ENCODE peak calls at places on chromosomes 12 and 14, in four cellular contexts. One of them, this sample, is unnamed.

GRCh38 chr14:39315859-39316444 is 82.2 kb downstream of the MIA2 start:
- DNase-seq in HepG2: no peak
- DNase-seq in WTC11: no peak
- DNase-seq in K562: no peak
- DNase-seq in this sample: no peak

GRCh38 chr14:50031534-50032313 is 84.6 kb downstream of the VCPKMT start:
- DNase-seq in K562: no peak
- DNase-seq in WTC11: no peak
- DNase-seq in HepG2: no peak
- DNase-seq in this sample: no peak

GRCh38 chr14:60195179-60195810 is 30.1 kb upstream of the DHRS7 start:
- DNase-seq in K562: no peak
- DNase-seq in HepG2: no peak
- DNase-seq in WTC11: no peak
- DNase-seq in this sample: no peak

GRCh38 chr12:15851919-15852318 is 30.3 kb upstream of the STRAP start:
- DNase-seq in WTC11: no peak
- DNase-seq in K562: no peak
- DNase-seq in HepG2: no peak
- DNase-seq in this sample: no peak

GRCh38 chr12:57738661-57739237 is at the start of gene AGAP2:
- DNase-seq in HepG2: no peak
- DNase-seq in WTC11: peak; percentile 70
- DNase-seq in K562: no peak
- DNase-seq in this sample: no peak

GRCh38 chr12:8038659-8039114 is 6.2 kb downstream of the FOXJ2 start:
- DNase-seq in WTC11: peak; percentile 69
- DNase-seq in HepG2: no peak
- DNase-seq in K562: peak; percentile 61
- DNase-seq in this sample: no peak

GRCh38 chr12:60394680-60395079 is 798.9 kb downstream of the SLC16A7 start:
- DNase-seq in K562: no peak
- DNase-seq in HepG2: no peak
- DNase-seq in WTC11: no peak
- DNase-seq in this sample: no peak

GRCh38 chr12:76611533-76611932 is 52.0 kb upstream of the OSBPL8 start:
- DNase-seq in WTC11: no peak
- DNase-seq in HepG2: no peak
- DNase-seq in K562: no peak
- DNase-seq in this sample: no peak

GRCh38 chr14:102008891-102009290 is 44.5 kb downstream of the DYNC1H1 start:
- DNase-seq in K562: no peak
- DNase-seq in WTC11: no peak
- DNase-seq in HepG2: no peak
- DNase-seq in this sample: no peak

GRCh38 chr12:27780612-27781408 is 774 bp upstream of the MANSC4 start:
- DNase-seq in HepG2: peak; percentile 20
- DNase-seq in K562: peak; percentile 29
- DNase-seq in WTC11: peak; percentile 21
- DNase-seq in this sample: no peak

GRCh38 chr12:51886021-51886710 is 1.7 kb upstream of the ANKRD33 start:
- DNase-seq in WTC11: no peak
- DNase-seq in HepG2: peak; percentile 56
- DNase-seq in K562: peak; percentile 34
- DNase-seq in this sample: no peak

GRCh38 chr14:58297412-58297761 is 968 bp upstream of the ARID4A start:
- DNase-seq in HepG2: no peak
- DNase-seq in WTC11: no peak
- DNase-seq in K562: no peak
- DNase-seq in this sample: no peak

GRCh38 chr14:58297762-58298476 is 436 bp upstream of the ARID4A start:
- DNase-seq in WTC11: peak; percentile 98
- DNase-seq in K562: peak; percentile 76
- DNase-seq in HepG2: peak; percentile 100
- DNase-seq in this sample: peak; percentile 100

GRCh38 chr14:58299665-58300202 is 1.4 kb downstream of the ARID4A start:
- DNase-seq in K562: no peak
- DNase-seq in WTC11: no peak
- DNase-seq in HepG2: no peak
- DNase-seq in this sample: no peak

GRCh38 chr14:58298477-58298879 is at the start of gene ARID4A:
- DNase-seq in WTC11: peak; percentile 76
- DNase-seq in K562: peak; percentile 76
- DNase-seq in HepG2: no peak
- DNase-seq in this sample: no peak

DNA sequence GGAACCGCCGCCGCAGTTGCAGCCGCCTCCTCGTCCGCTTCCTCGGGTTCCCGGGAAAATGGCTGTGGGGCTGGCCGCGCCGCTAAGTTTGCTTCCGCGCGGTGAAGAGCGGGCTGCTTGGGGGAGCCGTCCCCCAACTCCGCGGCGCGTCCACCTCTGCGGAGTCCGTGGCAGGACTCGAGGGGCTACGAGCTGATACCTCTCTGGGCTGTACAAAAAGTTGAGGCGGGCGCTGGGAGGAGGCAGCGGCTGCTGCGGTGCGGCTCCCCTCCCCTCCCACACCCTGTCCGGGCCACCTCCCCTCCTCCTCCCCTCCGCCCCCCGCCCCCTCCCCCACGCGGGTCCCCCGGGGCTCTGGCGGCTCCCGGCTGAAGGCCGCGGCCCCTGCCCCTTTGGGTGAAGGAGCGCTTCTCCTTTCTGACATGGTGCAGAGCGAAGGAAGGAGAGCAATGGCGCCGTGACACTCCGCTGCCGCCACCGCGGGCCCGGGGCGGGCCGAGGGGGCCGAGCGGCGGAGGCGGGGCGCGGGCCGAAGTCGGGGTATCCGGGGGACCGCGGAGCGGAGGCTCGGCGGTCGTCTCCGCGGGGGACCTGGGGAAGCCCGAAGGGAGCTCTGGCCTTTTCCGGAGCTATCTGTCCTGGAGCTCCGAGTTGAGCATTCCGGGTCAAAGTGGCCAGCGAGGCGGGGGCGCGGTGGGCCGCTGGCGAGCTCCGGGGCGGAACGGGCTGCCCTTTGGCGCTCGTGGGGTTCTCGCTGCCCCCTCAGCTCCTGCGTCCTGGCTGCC is 717 bp downstream of the ARID4A start:
- DNase-seq in HepG2: no peak
- DNase-seq in K562: peak; percentile 59
- DNase-seq in WTC11: peak; percentile 47
- DNase-seq in this sample: no peak
- TF ChIP-seq ETV6 in HepG2: no peak
- TF ChIP-seq ETV6 in K562: no peak
- TF ChIP-seq ETV6 in WTC11: no peak
- TF ChIP-seq ETV6 in this sample: no peak

GRCh38 chr14:71230897-71231296 is 323.6 kb downstream of the PCNX1 start:
- DNase-seq in K562: no peak
- DNase-seq in HepG2: no peak
- DNase-seq in WTC11: peak; percentile 30
- DNase-seq in this sample: no peak

GRCh38 chr14:71229875-71230274 is 322.6 kb downstream of the PCNX1 start:
- DNase-seq in HepG2: no peak
- DNase-seq in WTC11: no peak
- DNase-seq in K562: no peak
- DNase-seq in this sample: no peak

GRCh38 chr14:71232506-71232905 is 325.2 kb downstream of the PCNX1 start:
- DNase-seq in WTC11: no peak
- DNase-seq in K562: no peak
- DNase-seq in HepG2: no peak
- DNase-seq in this sample: no peak

GRCh38 chr14:71228711-71229110 is 321.5 kb downstream of the PCNX1 start:
- DNase-seq in K562: no peak
- DNase-seq in HepG2: peak; percentile 87
- DNase-seq in WTC11: no peak
- DNase-seq in this sample: no peak

GRCh38 chr14:71231521-71232393 is 324.5 kb downstream of the PCNX1 start:
- DNase-seq in WTC11: peak; percentile 19
- DNase-seq in K562: peak; percentile 11
- DNase-seq in HepG2: no peak
- DNase-seq in this sample: peak; percentile 33
- TF ChIP-seq ETV6 in WTC11: no peak
- TF ChIP-seq ETV6 in K562: no peak
- TF ChIP-seq ETV6 in HepG2: no peak
- TF ChIP-seq ETV6 in this sample: no peak

GRCh38 chr14:72982146-72982708 is 44.7 kb downstream of the ZFYVE1 start:
- DNase-seq in HepG2: no peak
- DNase-seq in WTC11: no peak
- DNase-seq in K562: no peak
- DNase-seq in this sample: no peak
- TF ChIP-seq ETV6 in HepG2: no peak
- TF ChIP-seq ETV6 in WTC11: no peak
- TF ChIP-seq ETV6 in K562: no peak
- TF ChIP-seq ETV6 in this sample: no peak

GRCh38 chr12:120800665-120801064 is 75.0 kb downstream of the ACADS start:
- DNase-seq in HepG2: no peak
- DNase-seq in WTC11: no peak
- DNase-seq in K562: no peak
- DNase-seq in this sample: peak; percentile 45

GRCh38 chr12:120797677-120798642 is 72.3 kb downstream of the ACADS start:
- DNase-seq in K562: no peak
- DNase-seq in HepG2: no peak
- DNase-seq in WTC11: no peak
- DNase-seq in this sample: peak; percentile 51

GRCh38 chr12:120798696-120799095 is 73.1 kb downstream of the ACADS start:
- DNase-seq in HepG2: no peak
- DNase-seq in WTC11: no peak
- DNase-seq in K562: no peak
- DNase-seq in this sample: peak; percentile 30

GRCh38 chr12:120801146-120801545 is 75.5 kb downstream of the ACADS start:
- DNase-seq in K562: no peak
- DNase-seq in HepG2: no peak
- DNase-seq in WTC11: no peak
- DNase-seq in this sample: no peak

GRCh38 chr12:120799417-120800045 is 73.9 kb downstream of the ACADS start:
- DNase-seq in K562: no peak
- DNase-seq in HepG2: peak; percentile 63
- DNase-seq in WTC11: no peak
- DNase-seq in this sample: peak; percentile 28
- TF ChIP-seq ETV6 in K562: no peak
- TF ChIP-seq ETV6 in HepG2: no peak
- TF ChIP-seq ETV6 in WTC11: no peak
- TF ChIP-seq ETV6 in this sample: no peak

GRCh38 chr14:69665596-69665995 is 54.2 kb downstream of the SUSD6 start:
- DNase-seq in K562: no peak
- DNase-seq in HepG2: no peak
- DNase-seq in WTC11: no peak
- DNase-seq in this sample: no peak
- TF ChIP-seq ETV6 in K562: no peak
- TF ChIP-seq ETV6 in HepG2: no peak
- TF ChIP-seq ETV6 in WTC11: no peak
- TF ChIP-seq ETV6 in this sample: no peak

GRCh38 chr12:93442411-93443340 is 929 bp upstream of the UBE2N start:
- DNase-seq in K562: no peak
- DNase-seq in HepG2: no peak
- DNase-seq in WTC11: no peak
- DNase-seq in this sample: no peak
- TF ChIP-seq ETV6 in K562: no peak
- TF ChIP-seq ETV6 in HepG2: no peak
- TF ChIP-seq ETV6 in WTC11: no peak
- TF ChIP-seq ETV6 in this sample: no peak

GRCh38 chr14:75879031-75879430 is 102.8 kb downstream of the TGFB3 start:
- DNase-seq in HepG2: no peak
- DNase-seq in K562: no peak
- DNase-seq in WTC11: no peak
- DNase-seq in this sample: no peak
- TF ChIP-seq ETV6 in HepG2: no peak
- TF ChIP-seq ETV6 in K562: no peak
- TF ChIP-seq ETV6 in WTC11: no peak
- TF ChIP-seq ETV6 in this sample: no peak

DNA sequence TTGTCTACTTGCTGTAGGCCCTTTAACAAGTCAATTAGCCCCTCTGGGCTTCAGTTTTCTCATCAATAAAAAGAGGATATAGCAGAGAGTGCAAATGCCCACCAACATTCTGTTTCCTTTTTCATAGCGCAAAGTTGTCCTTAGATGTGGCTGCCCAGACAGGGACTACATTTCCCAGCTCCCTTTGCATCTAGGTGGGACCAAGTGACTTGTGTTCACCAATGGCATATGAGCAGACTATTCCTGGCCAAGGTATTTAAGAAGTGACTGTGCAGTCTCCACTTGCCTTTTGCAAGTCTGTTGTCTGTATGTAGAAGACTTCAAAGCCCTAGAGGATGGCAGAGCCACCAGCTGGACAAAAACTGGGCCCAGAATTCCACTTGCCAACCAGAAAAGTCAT is 59.7 kb downstream of the DAO start:
- DNase-seq in WTC11: no peak
- DNase-seq in HepG2: peak; percentile 12
- DNase-seq in K562: peak; percentile 16
- DNase-seq in this sample: peak; percentile 21
- TF ChIP-seq ETV6 in WTC11: no peak
- TF ChIP-seq ETV6 in HepG2: no peak
- TF ChIP-seq ETV6 in K562: no peak
- TF ChIP-seq ETV6 in this sample: no peak

GRCh38 chr14:35386673-35387125 is 17.9 kb downstream of the NFKBIA start:
- DNase-seq in HepG2: no peak
- DNase-seq in K562: no peak
- DNase-seq in WTC11: no peak
- DNase-seq in this sample: no peak

GRCh38 chr14:35387209-35387608 is 17.3 kb downstream of the NFKBIA start:
- DNase-seq in WTC11: no peak
- DNase-seq in HepG2: no peak
- DNase-seq in K562: no peak
- DNase-seq in this sample: no peak

GRCh38 chr14:35384386-35385041 is 20.0 kb downstream of the NFKBIA start:
- DNase-seq in HepG2: peak; percentile 68
- DNase-seq in WTC11: no peak
- DNase-seq in K562: no peak
- DNase-seq in this sample: no peak

GRCh38 chr14:35383569-35384385 is 20.8 kb downstream of the NFKBIA start:
- DNase-seq in K562: no peak
- DNase-seq in HepG2: no peak
- DNase-seq in WTC11: no peak
- DNase-seq in this sample: no peak

GRCh38 chr14:35385042-35385839 is 19.3 kb downstream of the NFKBIA start:
- DNase-seq in K562: peak; percentile 59
- DNase-seq in WTC11: no peak
- DNase-seq in HepG2: peak; percentile 85
- DNase-seq in this sample: no peak
- TF ChIP-seq ETV6 in K562: no peak
- TF ChIP-seq ETV6 in WTC11: no peak
- TF ChIP-seq ETV6 in HepG2: no peak
- TF ChIP-seq ETV6 in this sample: no peak